ENCODE peak calls at places on chromosomes 6 and 20, in five cellular contexts. K is right cardiac atrium, Z is aorta, U is GM23338, O is body of pancreas. B is an unnamed sample.

GRCh38 chr6:148440021-148440420 is 97.4 kb downstream of the SASH1 start:
- DNase-seq in K (no peak), Z (no peak), U (no peak), O (no peak), B (no peak)

GRCh38 chr6:112835078-112835477 is 487.9 kb downstream of the RFPL4B start:
- DNase-seq in K (no peak), Z (no peak), U (no peak), O (no peak), B (no peak)

GRCh38 chr20:61980647-61981583 is 84.8 kb downstream of the TAF4 start:
- DNase-seq in K (peak; percentile 47), Z (peak; percentile 77), U (peak; percentile 56), O (peak; percentile 67), B (peak; percentile 46)

GRCh38 chr6:30568245-30568644 is 3.0 kb upstream of the ABCF1 start:
- DNase-seq in K (no peak), Z (no peak), U (no peak), O (no peak), B (no peak)

GRCh38 chr6:5498579-5498899 is 237.2 kb downstream of the FARS2 start:
- DNase-seq in K (no peak), Z (no peak), U (no peak), O (no peak), B (no peak)

GRCh38 chr20:6744805-6745204 is 22.7 kb upstream of the BMP2 start:
- DNase-seq in K (no peak), Z (no peak), U (no peak), O (no peak), B (no peak)

GRCh38 chr6:51415501-51415900 is 596.8 kb downstream of the TFAP2B start:
- DNase-seq in K (no peak), Z (no peak), U (no peak), O (no peak), B (no peak)

GRCh38 chr6:58290177-58290576 is 972.7 kb downstream of the PRIM2 start:
- DNase-seq in K (no peak), Z (no peak), U (no peak), O (no peak), B (no peak)

GRCh38 chr6:487956-488355 is 96.4 kb downstream of the IRF4 start:
- DNase-seq in K (no peak), Z (no peak), U (no peak), O (no peak), B (no peak)

GRCh38 chr6:140271759-140272377 is 897.4 kb upstream of the CITED2 start:
- DNase-seq in K (no peak), Z (no peak), U (no peak), O (no peak), B (no peak)

GRCh38 chr6:20639161-20639560 is 104.9 kb downstream of the CDKAL1 start:
- DNase-seq in K (no peak), Z (no peak), U (no peak), O (no peak), B (no peak)

GRCh38 chr6:5990776-5991175 is 15.9 kb downstream of the NRN1 start:
- DNase-seq in K (no peak), Z (no peak), U (no peak), O (no peak), B (no peak)

DNA sequence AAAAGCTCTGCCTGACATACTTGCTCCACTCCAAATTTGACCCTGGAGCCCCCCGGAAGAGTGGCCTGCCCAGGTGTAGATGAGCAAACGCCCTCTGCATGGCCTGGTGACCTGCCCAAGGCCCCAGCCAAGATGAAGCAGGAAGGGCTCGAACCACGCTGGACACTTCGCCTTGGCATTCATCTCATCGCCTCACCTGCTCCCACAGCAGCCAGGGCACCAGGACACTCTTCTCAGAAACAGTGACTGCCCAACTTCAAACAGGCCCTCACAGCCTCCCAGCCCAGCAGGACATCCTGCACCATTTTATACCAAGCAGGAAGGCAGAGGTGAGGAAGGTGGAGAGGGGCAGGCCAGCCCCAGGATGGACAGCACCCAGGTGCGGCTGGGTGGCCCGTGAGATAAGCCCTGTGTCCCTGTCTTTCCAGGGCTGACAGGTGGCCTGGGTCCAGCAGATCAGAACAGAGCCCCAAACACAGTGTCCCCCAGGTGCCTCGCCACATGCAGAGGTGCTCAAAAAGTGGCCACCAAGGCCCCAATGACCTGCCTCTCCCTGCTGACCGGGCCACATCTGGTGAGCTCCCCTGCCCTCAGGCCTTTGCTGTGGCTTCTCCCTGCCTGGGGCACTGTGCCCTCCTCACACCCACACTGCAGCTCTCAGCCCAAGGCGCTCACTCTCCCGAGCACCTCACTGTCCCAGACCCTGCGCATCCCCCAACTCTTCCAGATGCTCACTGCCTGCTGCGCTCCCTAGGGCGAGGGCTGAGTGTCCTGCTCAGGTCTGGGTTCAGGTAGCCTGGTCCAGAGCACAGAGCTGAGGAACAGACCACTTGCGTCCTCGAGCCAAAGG is 7.2 kb downstream of the ACSS1 start:
- DNase-seq in K (no peak), Z (no peak), U (no peak), O (no peak), B (no peak)
- H3K4me1 ChIP-seq in K (peaks cover 50% of the 10 kb centered on the region), Z (peaks cover 14% of the 10 kb centered on the region), U (peaks cover 8% of the 10 kb centered on the region), O (peaks cover 99% of the 10 kb centered on the region), B (peaks cover 98% of the 10 kb centered on the region)

DNA sequence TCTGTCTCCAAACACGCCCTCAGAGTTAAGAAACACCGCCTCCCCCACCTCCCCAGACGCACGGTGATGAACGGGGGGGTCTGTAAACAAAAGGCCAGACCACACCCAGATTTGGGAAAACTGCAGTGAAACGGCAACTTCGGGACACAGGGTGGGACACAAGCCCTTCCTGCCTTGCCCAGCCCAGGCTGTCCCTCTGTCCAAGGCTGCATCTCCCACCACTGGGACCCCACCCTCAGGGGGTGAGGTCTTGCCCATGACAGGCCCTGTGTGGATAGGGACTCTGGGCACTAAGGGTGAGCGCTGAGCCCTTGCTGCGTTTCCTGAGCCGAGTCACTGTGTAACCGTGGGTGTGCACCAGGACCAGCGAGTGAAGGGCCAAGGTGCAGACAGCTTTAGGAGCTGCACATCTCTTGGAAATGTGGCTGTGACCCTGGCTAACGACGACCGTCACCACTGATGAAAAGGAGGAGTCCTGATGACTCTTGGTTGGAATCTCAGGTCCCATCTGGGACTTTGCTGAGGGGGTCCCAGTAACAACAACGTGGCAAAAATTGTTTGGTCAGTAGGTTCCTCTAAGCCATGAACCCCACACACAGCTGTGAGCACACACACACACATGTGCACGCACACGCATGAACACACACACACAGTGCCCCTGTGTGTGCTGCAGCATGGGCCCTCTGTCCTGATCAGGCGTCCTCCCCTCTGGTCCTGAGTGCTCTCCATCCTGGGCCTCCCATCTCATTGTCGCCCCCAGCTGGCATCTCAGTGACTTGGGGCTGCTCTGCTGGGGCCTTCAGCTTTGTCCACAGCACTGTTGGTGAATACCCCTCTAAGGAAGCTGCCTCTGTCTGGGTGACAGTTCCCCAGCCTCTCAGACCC is 100.6 kb downstream of the RAMACL start:
- DNase-seq in K (no peak), Z (peak; percentile 53), U (peak; percentile 18), O (no peak), B (peak; percentile 13)
- H3K4me1 ChIP-seq in K (peaks cover under 1% of the 10 kb centered on the region), Z (no peaks in the 10 kb centered on the region), U (peaks cover 11% of the 10 kb centered on the region), O (no peaks in the 10 kb centered on the region), B (peaks cover 30% of the 10 kb centered on the region)

DNA sequence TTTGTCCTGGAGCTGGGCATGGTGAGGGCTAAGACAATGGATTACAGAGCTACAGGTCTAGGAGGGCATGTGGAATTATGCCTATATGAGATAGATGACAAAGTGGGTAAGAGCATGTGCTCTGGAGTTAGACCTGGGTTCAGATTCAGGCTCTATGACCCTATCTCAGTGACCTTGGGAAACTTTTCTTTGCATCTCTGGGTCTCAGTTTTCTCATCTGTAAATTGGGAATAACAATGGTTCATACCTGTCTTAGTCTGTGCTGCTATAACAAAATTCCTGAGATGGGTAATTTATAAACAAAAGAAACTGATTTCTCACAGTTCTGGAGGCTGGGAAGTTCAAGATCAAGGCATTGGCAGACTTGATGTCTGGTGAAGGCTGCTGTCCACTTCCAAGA is 30.3 kb downstream of the PPARD start:
- DNase-seq in K (no peak), Z (no peak), U (no peak), O (no peak), B (no peak)
- H3K4me1 ChIP-seq in K (peaks cover 20% of the 10 kb centered on the region), Z (no peaks in the 10 kb centered on the region), U (no peaks in the 10 kb centered on the region), O (peaks cover 6% of the 10 kb centered on the region), B (peaks cover 38% of the 10 kb centered on the region)

GRCh38 chr6:137799950-137800568 is 67.0 kb upstream of the TNFAIP3 start:
- DNase-seq in K (no peak), Z (no peak), U (peak; percentile 78), O (peak; percentile 33), B (no peak)

GRCh38 chr6:137798261-137798660 is 68.8 kb upstream of the TNFAIP3 start:
- DNase-seq in K (no peak), Z (no peak), U (no peak), O (no peak), B (no peak)

GRCh38 chr6:137800749-137801148 is 66.3 kb upstream of the TNFAIP3 start:
- DNase-seq in K (no peak), Z (no peak), U (no peak), O (no peak), B (no peak)

GRCh38 chr6:137801352-137802088 is 65.5 kb upstream of the TNFAIP3 start:
- DNase-seq in K (no peak), Z (no peak), U (no peak), O (no peak), B (no peak)

GRCh38 chr6:137798846-137799245 is 68.2 kb upstream of the TNFAIP3 start:
- DNase-seq in K (no peak), Z (no peak), U (no peak), O (no peak), B (no peak)
- H3K4me1 ChIP-seq in K (no peaks in the 10 kb centered on the region), Z (no peaks in the 10 kb centered on the region), U (peaks cover 3% of the 10 kb centered on the region), O (no peaks in the 10 kb centered on the region), B (no peaks in the 10 kb centered on the region)

B was measured in left ventricle myocardium inferior.